ENCODE peak calls at places on chromosomes 16 and 17, in five cellular contexts. M, X, T, H and J are unnamed samples.

GRCh38 chr17:68290268-68290954 is 516 bp downstream of the SLC16A6 start:
- DNase-seq in M (peak), X (peak), T (peak), H (peak), J (peak)

GRCh38 chr17:82931696-82932060 is 91.9 kb upstream of the ZNF750 start:
- DNase-seq in M (peak), X (no peak), T (no peak), H (no peak), J (no peak)

GRCh38 chr17:48037036-48037881 is at the start of gene COPZ2:
- DNase-seq in M (peak), X (peak), T (peak), H (peak), J (peak)

GRCh38 chr17:42322382-42323267 is 34.3 kb downstream of the STAT5A start:
- DNase-seq in M (peak), X (peak), T (peak), H (peak), J (peak)

GRCh38 chr16:46918905-46919792 is 35.0 kb downstream of the GPT2 start:
- DNase-seq in M (no peak), X (no peak), T (peak), H (peak), J (no peak)

GRCh38 chr17:38464251-38464722 is 36.0 kb downstream of the ARHGAP23 start:
- DNase-seq in M (peak), X (no peak), T (no peak), H (peak), J (no peak)

GRCh38 chr17:5585814-5586558 is 1.7 kb upstream of the NLRP1 start:
- DNase-seq in M (no peak), X (no peak), T (no peak), H (no peak), J (no peak)

GRCh38 chr17:78879679-78880186 is 23.3 kb downstream of the CEP295NL start:
- DNase-seq in M (no peak), X (peak), T (no peak), H (no peak), J (no peak)

GRCh38 chr17:68627956-68628355 is 26.8 kb upstream of the FAM20A start:
- DNase-seq in M (no peak), X (no peak), T (no peak), H (no peak), J (no peak)

GRCh38 chr16:8886593-8887437 is 4.7 kb downstream of the LITAFD start:
- DNase-seq in M (no peak), X (no peak), T (no peak), H (no peak), J (no peak)

GRCh38 chr16:8887438-8887765 is 5.3 kb downstream of the LITAFD start:
- DNase-seq in M (no peak), X (no peak), T (no peak), H (no peak), J (no peak)

GRCh38 chr16:8882725-8883377 is 700 bp downstream of the LITAFD start:
- DNase-seq in M (no peak), X (no peak), T (no peak), H (no peak), J (no peak)

GRCh38 chr16:8887952-8888560 is 5.9 kb downstream of the LITAFD start:
- DNase-seq in M (peak), X (no peak), T (no peak), H (no peak), J (no peak)

DNA sequence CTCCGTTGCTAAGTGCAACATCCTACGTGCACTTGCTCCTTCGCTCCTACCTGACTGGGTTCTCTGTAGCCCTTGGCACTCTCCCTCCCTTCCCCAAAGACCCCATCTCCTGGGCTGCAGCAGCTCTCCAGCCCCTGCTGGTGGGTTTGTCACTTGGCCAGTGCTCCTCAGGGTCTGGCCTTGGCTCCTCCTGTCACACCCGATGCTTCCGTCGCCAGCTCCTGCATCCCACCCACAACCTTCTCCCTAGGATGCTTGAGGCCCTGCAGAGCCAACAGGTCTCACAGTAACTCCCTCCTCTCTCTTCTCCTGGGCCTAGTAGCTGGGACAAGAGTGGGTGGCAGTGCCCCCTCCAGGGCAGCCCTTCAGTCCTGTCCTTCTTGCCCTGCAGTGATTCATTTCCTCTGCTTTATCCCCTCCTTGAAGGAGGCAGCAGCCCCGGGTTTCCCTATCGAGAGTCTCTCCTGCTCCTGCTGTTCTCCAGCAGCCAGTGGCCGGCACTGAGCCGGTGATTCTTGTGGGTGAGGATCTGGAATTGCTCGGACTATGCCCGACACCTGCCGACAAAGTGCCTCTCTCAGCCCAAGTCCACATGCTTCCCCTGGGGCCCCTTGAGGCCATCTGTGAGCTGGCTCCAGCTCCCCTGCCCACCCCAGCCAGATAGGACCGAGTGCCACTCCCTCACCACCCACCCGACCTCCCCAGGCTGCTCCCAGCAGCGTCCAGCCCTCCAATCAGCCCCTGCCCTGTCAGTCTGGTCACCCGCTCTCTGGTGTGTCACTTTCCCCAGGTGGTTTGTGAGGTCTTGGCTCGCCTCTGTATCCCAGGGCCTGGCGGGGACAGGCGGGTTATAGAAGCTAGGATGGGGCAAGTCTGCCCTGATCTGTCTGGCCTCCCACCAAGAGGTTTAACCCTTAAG is 3.8 kb downstream of the LITAFD start:
- DNase-seq in M (peak), X (no peak), T (peak), H (no peak), J (no peak)
- TF ChIP-seq CTCF in M (peak), X (no peak), T (peak), H (no peak), J (no peak)

GRCh38 chr16:23554536-23554935 is 2.6 kb downstream of the EARS2 start:
- DNase-seq in M (no peak), X (no peak), T (no peak), H (no peak), J (no peak)

GRCh38 chr16:23552171-23552570 is 5.0 kb downstream of the EARS2 start:
- DNase-seq in M (no peak), X (no peak), T (no peak), H (no peak), J (no peak)

GRCh38 chr16:23557779-23558330 is 328 bp downstream of the UBFD1 start:
- DNase-seq in M (no peak), X (peak), T (no peak), H (no peak), J (peak)

GRCh38 chr16:23561586-23561985 is 4.1 kb downstream of the UBFD1 start:
- DNase-seq in M (no peak), X (no peak), T (no peak), H (no peak), J (no peak)

DNA sequence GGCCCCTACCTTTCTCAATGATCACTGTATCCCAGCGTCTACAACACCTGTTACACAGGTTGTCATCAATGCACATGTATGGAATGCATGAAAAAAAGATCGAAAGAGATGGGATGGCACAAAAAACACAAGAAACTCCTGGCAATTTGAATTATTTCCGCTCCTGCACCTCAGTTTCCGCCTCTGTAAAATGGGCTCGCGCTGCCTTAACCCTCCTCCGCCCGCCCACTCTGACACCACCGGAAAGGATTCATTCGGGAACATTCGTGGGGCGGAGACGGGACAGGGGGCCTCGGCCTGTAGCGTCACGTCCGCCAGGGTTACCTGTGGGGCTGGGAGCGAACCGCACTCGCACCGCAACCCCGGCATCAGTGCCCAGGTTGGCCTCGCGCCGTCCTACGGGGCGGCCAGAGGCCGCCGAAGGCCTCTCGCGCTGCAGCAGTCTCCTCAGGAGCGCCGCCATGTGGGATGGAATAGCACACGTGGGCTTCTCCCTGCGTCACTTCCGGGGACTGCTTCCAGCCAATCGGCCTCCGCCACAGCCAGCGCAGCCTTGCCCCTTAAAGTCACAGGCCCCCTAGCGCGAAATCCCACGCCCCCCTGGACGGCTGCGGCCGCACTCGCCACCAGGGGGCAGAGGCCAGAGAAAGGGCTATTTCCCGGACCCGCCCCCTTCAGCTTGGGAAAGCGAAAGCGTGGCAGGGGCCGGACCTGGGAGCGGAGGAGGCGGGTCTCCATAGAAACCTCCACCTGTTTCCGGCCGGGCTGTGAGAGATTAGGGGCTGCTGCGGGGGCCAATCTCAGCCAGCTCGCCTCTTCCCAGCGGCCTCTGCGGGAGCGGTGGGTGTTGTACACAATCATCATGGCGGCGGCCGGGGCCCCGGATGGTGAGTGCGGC is at the start of the genes EARS2 and UBFD1:
- DNase-seq in M (peak), X (peak), T (peak), H (peak), J (peak)
- TF ChIP-seq CTCF in M (peak), X (peak), T (peak), H (peak), J (peak)

GRCh38 chr17:81401727-81402529 is 6.7 kb downstream of the BAHCC1 start:
- DNase-seq in M (peak), X (no peak), T (peak), H (peak), J (no peak)
- TF ChIP-seq CTCF in M (peak), X (no peak), T (peak), H (peak), J (no peak)

DNA sequence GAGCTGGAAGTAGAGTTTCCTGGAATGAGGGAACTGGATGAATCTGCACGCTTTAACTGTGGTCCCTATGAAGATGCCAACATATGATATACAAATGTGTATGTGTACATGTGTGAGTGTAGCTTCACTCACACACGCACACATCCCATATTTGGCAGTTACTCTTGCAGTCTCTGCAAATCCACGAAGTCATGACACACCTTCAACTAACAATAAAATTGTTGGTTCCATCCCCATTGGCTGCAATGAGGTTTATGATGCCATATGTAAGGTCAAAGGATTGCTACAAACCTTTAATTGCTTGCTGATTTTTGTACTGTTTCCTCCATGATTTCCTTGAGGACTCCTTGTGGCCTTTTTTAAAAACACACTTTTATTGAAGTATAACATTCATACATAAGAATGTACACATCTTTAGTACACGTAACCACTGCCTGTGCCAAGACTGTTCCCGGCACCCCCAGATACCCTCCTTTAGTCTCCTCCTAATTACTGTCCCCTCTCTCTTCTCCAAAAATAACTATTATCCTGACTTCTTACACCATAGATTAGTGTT is 22.0 kb downstream of the MYO1D start:
- DNase-seq in M (no peak), X (no peak), T (no peak), H (no peak), J (no peak)
- TF ChIP-seq CTCF in M (no peak), X (no peak), T (no peak), H (no peak), J (no peak)